ENCODE peak calls at places on chromosomes 4 and X, in nine cellular contexts. One of them, this sample, is unnamed.

GRCh38 chr4:125244848-125245450 is 69.8 kb upstream of the FAT4 start:
- DNase-seq in BJ: no peak
- DNase-seq in IMR-90: peak
- DNase-seq in kidney epithelial cell: no peak
- DNase-seq in body of pancreas: no peak
- DNase-seq in GM12865: no peak
- DNase-seq in AG10803: peak
- DNase-seq in GM12878: no peak
- DNase-seq in fibroblast of lung: peak
- DNase-seq in this sample: no peak

GRCh38 chrX:113457719-113458118 is 617.1 kb upstream of the AMOT start:
- DNase-seq in GM12878: no peak
- DNase-seq in GM12865: no peak
- DNase-seq in BJ: no peak
- DNase-seq in kidney epithelial cell: no peak
- DNase-seq in AG10803: no peak
- DNase-seq in body of pancreas: no peak
- DNase-seq in fibroblast of lung: no peak
- DNase-seq in IMR-90: no peak
- DNase-seq in this sample: no peak

GRCh38 chr4:173943547-173943946 is 339.9 kb downstream of the FBXO8 start:
- DNase-seq in GM12865: no peak
- DNase-seq in AG10803: no peak
- DNase-seq in fibroblast of lung: no peak
- DNase-seq in IMR-90: no peak
- DNase-seq in GM12878: no peak
- DNase-seq in kidney epithelial cell: no peak
- DNase-seq in body of pancreas: no peak
- DNase-seq in BJ: no peak
- DNase-seq in this sample: no peak

GRCh38 chr4:166312166-166312565 is 439.1 kb downstream of the TLL1 start:
- DNase-seq in AG10803: no peak
- DNase-seq in BJ: no peak
- DNase-seq in fibroblast of lung: peak
- DNase-seq in GM12878: no peak
- DNase-seq in body of pancreas: no peak
- DNase-seq in IMR-90: no peak
- DNase-seq in GM12865: no peak
- DNase-seq in kidney epithelial cell: no peak
- DNase-seq in this sample: no peak

GRCh38 chr4:48578132-48578964 is 88.3 kb downstream of the ZAR1 start:
- DNase-seq in fibroblast of lung: peak
- DNase-seq in AG10803: peak
- DNase-seq in GM12878: peak
- DNase-seq in IMR-90: peak
- DNase-seq in body of pancreas: peak
- DNase-seq in kidney epithelial cell: peak
- DNase-seq in BJ: peak
- DNase-seq in GM12865: peak
- DNase-seq in this sample: no peak

GRCh38 chr4:46503739-46504138 is 113.8 kb upstream of the GABRA2 start:
- DNase-seq in BJ: no peak
- DNase-seq in fibroblast of lung: no peak
- DNase-seq in GM12865: no peak
- DNase-seq in kidney epithelial cell: no peak
- DNase-seq in IMR-90: no peak
- DNase-seq in AG10803: no peak
- DNase-seq in GM12878: no peak
- DNase-seq in body of pancreas: no peak
- DNase-seq in this sample: no peak

GRCh38 chr4:84615355-84615754 is 32.4 kb downstream of the CDS1 start:
- DNase-seq in body of pancreas: no peak
- DNase-seq in GM12878: no peak
- DNase-seq in BJ: no peak
- DNase-seq in GM12865: no peak
- DNase-seq in kidney epithelial cell: no peak
- DNase-seq in AG10803: no peak
- DNase-seq in IMR-90: no peak
- DNase-seq in fibroblast of lung: no peak
- DNase-seq in this sample: no peak

GRCh38 chrX:10702031-10702430 is 81.6 kb upstream of the MID1 start:
- DNase-seq in GM12878: no peak
- DNase-seq in IMR-90: no peak
- DNase-seq in GM12865: no peak
- DNase-seq in BJ: no peak
- DNase-seq in AG10803: peak
- DNase-seq in kidney epithelial cell: no peak
- DNase-seq in fibroblast of lung: no peak
- DNase-seq in body of pancreas: no peak
- DNase-seq in this sample: no peak

GRCh38 chr4:142530724-142531123 is 315.4 kb downstream of the INPP4B start:
- DNase-seq in AG10803: no peak
- DNase-seq in GM12865: no peak
- DNase-seq in GM12878: no peak
- DNase-seq in IMR-90: no peak
- DNase-seq in kidney epithelial cell: no peak
- DNase-seq in fibroblast of lung: no peak
- DNase-seq in body of pancreas: no peak
- DNase-seq in BJ: no peak
- DNase-seq in this sample: no peak

GRCh38 chr4:173469622-173470021 is 60.4 kb downstream of the HAND2 start:
- DNase-seq in BJ: no peak
- DNase-seq in fibroblast of lung: no peak
- DNase-seq in GM12878: no peak
- DNase-seq in GM12865: no peak
- DNase-seq in kidney epithelial cell: no peak
- DNase-seq in body of pancreas: no peak
- DNase-seq in IMR-90: no peak
- DNase-seq in AG10803: no peak
- DNase-seq in this sample: no peak

GRCh38 chr4:141131738-141132688 is 1.3 kb downstream of the RNF150 start:
- DNase-seq in kidney epithelial cell: no peak
- DNase-seq in GM12865: no peak
- DNase-seq in BJ: no peak
- DNase-seq in body of pancreas: peak
- DNase-seq in GM12878: no peak
- DNase-seq in IMR-90: peak
- DNase-seq in AG10803: no peak
- DNase-seq in fibroblast of lung: peak
- DNase-seq in this sample: no peak

GRCh38 chrX:13000311-13000811 is 25.5 kb downstream of the TMSB4X start:
- DNase-seq in BJ: no peak
- DNase-seq in AG10803: no peak
- DNase-seq in GM12865: peak
- DNase-seq in body of pancreas: no peak
- DNase-seq in kidney epithelial cell: no peak
- DNase-seq in IMR-90: no peak
- DNase-seq in GM12878: peak
- DNase-seq in fibroblast of lung: no peak
- DNase-seq in this sample: no peak

GRCh38 chr4:91914176-91914804 is 389.5 kb upstream of the GRID2 start:
- DNase-seq in AG10803: no peak
- DNase-seq in GM12878: no peak
- DNase-seq in IMR-90: no peak
- DNase-seq in fibroblast of lung: no peak
- DNase-seq in BJ: no peak
- DNase-seq in body of pancreas: peak
- DNase-seq in GM12865: no peak
- DNase-seq in kidney epithelial cell: no peak
- DNase-seq in this sample: no peak

GRCh38 chrX:134990475-134991473 is at the start of gene SMIM10:
- DNase-seq in fibroblast of lung: peak
- DNase-seq in AG10803: peak
- DNase-seq in body of pancreas: peak
- DNase-seq in GM12865: peak
- DNase-seq in kidney epithelial cell: peak
- DNase-seq in IMR-90: peak
- DNase-seq in GM12878: no peak
- DNase-seq in BJ: no peak
- DNase-seq in this sample: no peak

GRCh38 chrX:78029663-78030062 is 60.2 kb upstream of the PGAM4 start:
- DNase-seq in IMR-90: peak
- DNase-seq in BJ: no peak
- DNase-seq in body of pancreas: peak
- DNase-seq in AG10803: peak
- DNase-seq in GM12878: no peak
- DNase-seq in fibroblast of lung: peak
- DNase-seq in kidney epithelial cell: no peak
- DNase-seq in GM12865: peak
- DNase-seq in this sample: no peak

GRCh38 chr4:126906466-126906865 is 726.3 kb upstream of the INTU start:
- DNase-seq in IMR-90: no peak
- DNase-seq in BJ: no peak
- DNase-seq in GM12865: no peak
- DNase-seq in body of pancreas: no peak
- DNase-seq in AG10803: no peak
- DNase-seq in fibroblast of lung: no peak
- DNase-seq in kidney epithelial cell: no peak
- DNase-seq in GM12878: no peak
- DNase-seq in this sample: no peak

GRCh38 chr4:158572608-158573007 is 50.9 kb downstream of the RXFP1 start:
- DNase-seq in GM12865: no peak
- DNase-seq in BJ: no peak
- DNase-seq in AG10803: no peak
- DNase-seq in GM12878: no peak
- DNase-seq in IMR-90: no peak
- DNase-seq in body of pancreas: no peak
- DNase-seq in kidney epithelial cell: no peak
- DNase-seq in fibroblast of lung: no peak
- DNase-seq in this sample: no peak
- H3K4me3 ChIP-seq in GM12865: no peak
- H3K4me3 ChIP-seq in BJ: no peak
- H3K4me3 ChIP-seq in AG10803: no peak
- H3K4me3 ChIP-seq in GM12878: no peak
- H3K4me3 ChIP-seq in IMR-90: no peak
- H3K4me3 ChIP-seq in body of pancreas: no peak
- H3K4me3 ChIP-seq in kidney epithelial cell: no peak
- H3K4me3 ChIP-seq in fibroblast of lung: no peak
- H3K4me3 ChIP-seq in this sample: no peak

DNA sequence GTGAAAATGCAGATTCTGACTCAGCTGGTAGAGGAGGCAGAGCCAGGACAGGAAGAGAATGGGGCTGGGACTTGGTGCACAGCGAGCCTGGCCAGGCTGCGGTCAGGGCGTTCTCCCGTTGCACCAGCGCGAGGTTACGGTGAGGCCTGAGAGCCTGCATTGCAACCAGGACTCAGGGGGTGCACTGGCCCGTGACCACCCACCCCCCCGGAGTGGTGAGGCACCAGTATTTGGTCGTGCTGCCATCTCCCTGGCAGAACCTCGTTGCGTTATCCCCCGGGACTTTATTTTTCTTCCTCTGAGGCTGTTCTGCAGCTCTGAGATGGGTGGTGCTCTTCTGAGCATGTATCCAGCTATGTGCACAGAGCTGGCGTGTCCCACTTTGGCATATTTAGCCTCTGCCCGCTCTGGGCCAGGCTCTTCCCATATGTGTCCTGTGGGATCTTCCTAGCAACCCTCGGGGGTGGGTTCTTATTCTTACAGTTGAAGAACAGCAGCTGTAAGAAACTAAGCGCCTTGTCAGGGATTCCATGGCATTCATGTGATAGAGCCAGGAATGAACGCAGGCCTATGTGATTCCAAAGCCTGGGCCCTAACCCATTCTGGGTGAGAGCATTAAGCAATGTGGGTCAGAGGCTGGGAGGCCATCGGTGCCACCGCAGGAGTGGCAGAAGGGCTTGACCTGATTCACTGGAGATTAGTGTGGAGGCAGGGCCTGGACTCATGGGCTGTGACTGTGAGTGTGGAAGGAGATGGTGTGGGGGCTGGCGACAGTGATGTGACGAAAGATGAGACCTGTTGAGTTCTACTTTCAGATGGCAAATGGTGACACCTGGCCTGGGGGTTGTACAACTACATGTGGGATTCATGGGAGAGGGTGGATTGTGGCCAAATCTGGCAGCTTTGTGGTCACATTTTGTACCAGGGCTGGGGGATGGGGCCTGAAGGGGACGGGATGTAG is 3.1 kb downstream of the TADA2B start:
- DNase-seq in GM12878: peak
- DNase-seq in IMR-90: no peak
- DNase-seq in AG10803: peak
- DNase-seq in body of pancreas: no peak
- DNase-seq in BJ: no peak
- DNase-seq in fibroblast of lung: no peak
- DNase-seq in kidney epithelial cell: no peak
- DNase-seq in GM12865: peak
- DNase-seq in this sample: peak
- H3K4me3 ChIP-seq in GM12878: peak
- H3K4me3 ChIP-seq in IMR-90: no peak
- H3K4me3 ChIP-seq in AG10803: peak
- H3K4me3 ChIP-seq in body of pancreas: no peak
- H3K4me3 ChIP-seq in BJ: no peak
- H3K4me3 ChIP-seq in fibroblast of lung: peak
- H3K4me3 ChIP-seq in kidney epithelial cell: no peak
- H3K4me3 ChIP-seq in GM12865: peak
- H3K4me3 ChIP-seq in this sample: peak

GRCh38 chr4:99893991-99894981 is at the start of gene LAMTOR3:
- DNase-seq in GM12878: peak
- DNase-seq in IMR-90: peak
- DNase-seq in body of pancreas: peak
- DNase-seq in GM12865: peak
- DNase-seq in fibroblast of lung: peak
- DNase-seq in AG10803: peak
- DNase-seq in kidney epithelial cell: peak
- DNase-seq in BJ: peak
- DNase-seq in this sample: peak

GRCh38 chr4:99893029-99893428 is 1.2 kb downstream of the LAMTOR3 start:
- DNase-seq in BJ: no peak
- DNase-seq in kidney epithelial cell: no peak
- DNase-seq in AG10803: no peak
- DNase-seq in fibroblast of lung: no peak
- DNase-seq in GM12878: no peak
- DNase-seq in GM12865: no peak
- DNase-seq in body of pancreas: no peak
- DNase-seq in IMR-90: no peak
- DNase-seq in this sample: no peak

GRCh38 chr4:99894998-99895397 is 771 bp upstream of the LAMTOR3 start:
- DNase-seq in GM12878: no peak
- DNase-seq in IMR-90: no peak
- DNase-seq in BJ: no peak
- DNase-seq in GM12865: no peak
- DNase-seq in kidney epithelial cell: no peak
- DNase-seq in body of pancreas: no peak
- DNase-seq in fibroblast of lung: no peak
- DNase-seq in AG10803: no peak
- DNase-seq in this sample: no peak
- H3K4me3 ChIP-seq in GM12878: peak
- H3K4me3 ChIP-seq in IMR-90: peak
- H3K4me3 ChIP-seq in BJ: peak
- H3K4me3 ChIP-seq in GM12865: peak
- H3K4me3 ChIP-seq in kidney epithelial cell: no peak
- H3K4me3 ChIP-seq in body of pancreas: no peak
- H3K4me3 ChIP-seq in fibroblast of lung: peak
- H3K4me3 ChIP-seq in AG10803: peak
- H3K4me3 ChIP-seq in this sample: peak

DNA sequence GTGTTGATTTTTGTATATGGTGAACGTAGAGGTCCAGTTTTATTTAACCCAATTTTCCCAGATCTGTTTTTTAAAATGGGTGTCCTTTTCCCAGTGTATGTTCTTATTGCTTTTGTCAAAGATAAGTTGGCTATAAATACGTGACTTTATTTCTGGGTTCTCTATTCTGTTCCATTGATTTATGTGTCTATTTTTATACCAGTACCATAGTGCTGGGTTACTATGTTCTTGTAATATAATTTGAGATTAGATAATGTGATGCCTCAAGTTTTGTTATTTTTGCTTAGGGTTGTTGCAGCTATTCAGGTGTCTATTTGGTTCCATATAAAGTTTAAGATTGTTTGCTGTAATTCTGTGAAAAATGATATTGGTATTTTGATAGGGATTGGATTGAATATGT is 749.1 kb upstream of the GRIA3 start:
- DNase-seq in AG10803: no peak
- DNase-seq in GM12865: no peak
- DNase-seq in BJ: no peak
- DNase-seq in IMR-90: no peak
- DNase-seq in kidney epithelial cell: no peak
- DNase-seq in body of pancreas: no peak
- DNase-seq in GM12878: no peak
- DNase-seq in fibroblast of lung: no peak
- DNase-seq in this sample: no peak
- H3K4me3 ChIP-seq in AG10803: no peak
- H3K4me3 ChIP-seq in GM12865: no peak
- H3K4me3 ChIP-seq in BJ: no peak
- H3K4me3 ChIP-seq in IMR-90: no peak
- H3K4me3 ChIP-seq in kidney epithelial cell: no peak
- H3K4me3 ChIP-seq in body of pancreas: no peak
- H3K4me3 ChIP-seq in GM12878: no peak
- H3K4me3 ChIP-seq in fibroblast of lung: no peak
- H3K4me3 ChIP-seq in this sample: no peak

This sample was measured in epithelial cell of proximal tubule.